ENCODE peak calls at places on chromosomes 7 and 10, in ten cellular contexts. Y, C, Q, R, T, E, W, K, D and U are unnamed samples.

GRCh38 chr10:63466168-63466935 is 575 bp upstream of the JMJD1C start:
- DNase-seq in Y (peak), C (peak), Q (peak), R (no peak), T (no peak), E (peak), W (peak), K (peak), D (peak), U (no peak)

GRCh38 chr7:75662579-75663301 is 76.0 kb downstream of the HIP1 start:
- DNase-seq in Y (no peak), C (no peak), Q (no peak), R (no peak), T (peak), E (no peak), W (no peak), K (peak), D (no peak), U (no peak)

GRCh38 chr10:36170943-36171501 is 528.9 kb upstream of the FZD8 start:
- DNase-seq in Y (no peak), C (no peak), Q (no peak), R (no peak), T (no peak), E (no peak), W (no peak), K (no peak), D (no peak), U (no peak)

GRCh38 chr10:102523250-102524029 is 19.7 kb downstream of the SUFU start:
- DNase-seq in Y (no peak), C (no peak), Q (no peak), R (no peak), T (no peak), E (no peak), W (no peak), K (no peak), D (no peak), U (no peak)

GRCh38 chr7:154789404-154789803 is 213.5 kb downstream of the PAXIP1 start:
- DNase-seq in Y (no peak), C (no peak), Q (peak), R (no peak), T (no peak), E (peak), W (no peak), K (no peak), D (peak), U (peak)

GRCh38 chr10:99236627-99237309 is 1.1 kb upstream of the HPSE2 start:
- DNase-seq in Y (no peak), C (no peak), Q (no peak), R (no peak), T (no peak), E (no peak), W (no peak), K (no peak), D (no peak), U (no peak)

GRCh38 chr10:35885076-35885475 is 243.0 kb upstream of the FZD8 start:
- DNase-seq in Y (no peak), C (no peak), Q (peak), R (no peak), T (no peak), E (no peak), W (no peak), K (no peak), D (no peak), U (no peak)

GRCh38 chr10:12587408-12587807 is 238.1 kb downstream of the CAMK1D start:
- DNase-seq in Y (no peak), C (no peak), Q (no peak), R (no peak), T (no peak), E (no peak), W (no peak), K (no peak), D (no peak), U (no peak)

GRCh38 chr10:60809157-60809556 is 30.9 kb downstream of the CDK1 start:
- DNase-seq in Y (no peak), C (no peak), Q (no peak), R (no peak), T (no peak), E (no peak), W (no peak), K (no peak), D (peak), U (no peak)

GRCh38 chr7:106376026-106376799 is 91.4 kb upstream of the NAMPT start:
- DNase-seq in Y (no peak), C (no peak), Q (no peak), R (no peak), T (no peak), E (no peak), W (no peak), K (no peak), D (no peak), U (no peak)

GRCh38 chr7:107563761-107564552 is at the start of the genes COG5 and DUS4L:
- DNase-seq in Y (peak), C (no peak), Q (peak), R (peak), T (peak), E (peak), W (peak), K (peak), D (peak), U (peak)

GRCh38 chr10:110392860-110393732 is 88.4 kb upstream of the SMNDC1 start:
- DNase-seq in Y (no peak), C (no peak), Q (peak), R (no peak), T (no peak), E (no peak), W (no peak), K (no peak), D (peak), U (no peak)

GRCh38 chr7:46220066-46220630 is 299.1 kb upstream of the IGFBP3 start:
- DNase-seq in Y (no peak), C (no peak), Q (no peak), R (peak), T (no peak), E (no peak), W (no peak), K (no peak), D (peak), U (no peak)

GRCh38 chr7:24388212-24388611 is 104.2 kb downstream of the NPY start:
- DNase-seq in Y (no peak), C (no peak), Q (no peak), R (no peak), T (no peak), E (no peak), W (no peak), K (no peak), D (no peak), U (no peak)

GRCh38 chr10:83991986-83992753 is 147.1 kb upstream of the GHITM start:
- DNase-seq in Y (no peak), C (no peak), Q (peak), R (peak), T (no peak), E (no peak), W (no peak), K (no peak), D (peak), U (peak)
- TF ChIP-seq CTCF in Y (no peak), C (peak), Q (peak), R (no peak), T (peak), E (no peak), W (no peak), K (peak), D (peak), U (peak)

GRCh38 chr7:6556196-6556595 is 4.9 kb upstream of the GRID2IP start:
- DNase-seq in Y (no peak), C (no peak), Q (peak), R (peak), T (no peak), E (no peak), W (no peak), K (no peak), D (peak), U (no peak)
- TF ChIP-seq CTCF in Y (no peak), C (no peak), Q (peak), R (no peak), T (peak), E (no peak), W (peak), K (peak), D (peak), U (peak)

GRCh38 chr10:124565565-124566221 is 104.1 kb downstream of the LHPP start:
- DNase-seq in Y (no peak), C (no peak), Q (peak), R (peak), T (no peak), E (no peak), W (peak), K (no peak), D (no peak), U (peak)
- TF ChIP-seq CTCF in Y (peak), C (no peak), Q (peak), R (peak), T (peak), E (peak), W (peak), K (no peak), D (peak), U (peak)

GRCh38 chr7:231030-231857 is 38.9 kb downstream of the FAM20C start:
- DNase-seq in Y (no peak), C (no peak), Q (no peak), R (no peak), T (no peak), E (no peak), W (no peak), K (no peak), D (no peak), U (no peak)
- TF ChIP-seq CTCF in Y (peak), C (no peak), Q (peak), R (peak), T (peak), E (no peak), W (no peak), K (no peak), D (peak), U (peak)

DNA sequence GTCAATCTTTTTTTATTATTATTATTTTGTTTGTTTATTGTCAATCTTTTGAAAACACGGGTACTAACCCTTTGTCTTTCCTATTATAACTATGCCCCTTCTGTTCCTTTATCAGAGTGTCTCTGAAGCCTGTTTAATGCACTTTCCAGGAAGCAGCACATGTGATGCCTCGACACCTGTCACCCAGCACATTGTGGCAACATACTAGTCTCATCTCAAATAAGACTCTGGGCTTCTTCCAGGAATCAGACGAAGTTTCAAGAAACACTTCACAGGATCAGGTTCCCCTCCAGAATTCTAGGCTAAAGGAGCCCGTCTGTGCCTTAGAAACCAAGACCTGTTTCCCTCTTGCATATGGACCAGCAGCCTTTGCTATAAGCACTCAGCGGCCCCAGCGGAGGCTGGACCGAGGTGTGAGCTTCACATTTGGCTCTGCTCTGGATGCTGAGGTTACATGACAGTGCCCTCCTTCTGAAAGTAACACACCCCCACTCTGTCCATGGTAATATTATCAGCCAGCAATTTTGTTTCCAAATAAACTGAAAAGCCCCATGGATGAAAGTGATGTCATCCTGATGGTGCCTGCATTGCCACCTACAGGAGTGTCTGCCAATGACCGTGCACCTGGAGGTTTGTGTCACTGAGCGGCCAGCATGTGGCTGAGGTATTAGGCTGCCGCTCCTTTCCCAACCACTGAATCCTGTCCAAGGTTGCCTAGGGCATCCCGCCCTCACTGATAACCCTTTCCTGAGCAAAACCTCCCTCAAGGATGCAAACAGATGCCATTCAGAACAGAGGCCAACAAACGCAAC is 38.1 kb downstream of the MKI67 start:
- DNase-seq in Y (no peak), C (no peak), Q (peak), R (peak), T (no peak), E (no peak), W (peak), K (no peak), D (no peak), U (no peak)
- TF ChIP-seq CTCF in Y (no peak), C (no peak), Q (peak), R (no peak), T (no peak), E (no peak), W (peak), K (no peak), D (peak), U (peak)

DNA sequence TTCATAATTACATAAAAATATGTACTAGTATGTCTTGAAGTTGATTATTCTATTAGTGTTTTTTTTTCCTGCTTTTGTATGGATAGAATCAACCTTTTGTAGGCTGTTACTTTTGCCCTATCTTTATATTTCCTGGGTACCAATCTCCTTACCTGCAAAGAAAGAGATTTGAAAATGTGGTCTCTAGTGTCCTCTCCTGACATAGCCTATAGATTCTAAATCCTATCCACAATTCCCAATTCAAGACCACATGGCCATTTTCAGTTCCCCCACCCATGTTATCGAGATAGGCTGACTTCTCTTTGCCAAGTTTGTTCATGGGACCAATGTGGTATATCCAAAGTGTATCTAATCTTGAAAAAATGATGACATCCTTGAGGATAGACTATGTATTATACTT is 269.4 kb upstream of the SEMA3D start:
- DNase-seq in Y (no peak), C (no peak), Q (no peak), R (no peak), T (no peak), E (no peak), W (no peak), K (no peak), D (no peak), U (no peak)
- TF ChIP-seq CTCF in Y (no peak), C (no peak), Q (no peak), R (no peak), T (no peak), E (no peak), W (no peak), K (no peak), D (no peak), U (no peak)

GRCh38 chr10:133087679-133088523 is at the start of gene ADGRA1:
- DNase-seq in Y (no peak), C (no peak), Q (peak), R (peak), T (no peak), E (peak), W (no peak), K (no peak), D (peak), U (peak)

GRCh38 chr10:133087045-133087678 is 562 bp upstream of the ADGRA1 start:
- DNase-seq in Y (no peak), C (no peak), Q (no peak), R (no peak), T (no peak), E (no peak), W (no peak), K (no peak), D (no peak), U (no peak)

GRCh38 chr10:133090101-133090500 is 2.4 kb downstream of the ADGRA1 start:
- DNase-seq in Y (no peak), C (no peak), Q (no peak), R (no peak), T (no peak), E (no peak), W (no peak), K (no peak), D (no peak), U (no peak)

GRCh38 chr10:133089461-133089800 is 1.7 kb downstream of the ADGRA1 start:
- DNase-seq in Y (no peak), C (no peak), Q (no peak), R (no peak), T (no peak), E (peak), W (no peak), K (no peak), D (no peak), U (peak)

GRCh38 chr10:133088524-133089460 is 1.1 kb downstream of the ADGRA1 start:
- DNase-seq in Y (no peak), C (no peak), Q (no peak), R (no peak), T (no peak), E (no peak), W (no peak), K (no peak), D (no peak), U (no peak)
- TF ChIP-seq CTCF in Y (no peak), C (no peak), Q (peak), R (no peak), T (no peak), E (no peak), W (no peak), K (no peak), D (no peak), U (no peak)

GRCh38 chr10:75664968-75665367 is 233.5 kb downstream of the LRMDA start:
- DNase-seq in Y (no peak), C (no peak), Q (no peak), R (no peak), T (no peak), E (no peak), W (no peak), K (no peak), D (no peak), U (no peak)
- TF ChIP-seq CTCF in Y (no peak), C (no peak), Q (no peak), R (no peak), T (no peak), E (no peak), W (no peak), K (no peak), D (no peak), U (no peak)